ENCODE peak calls at places on chromosomes 2 and 18, in seven cellular contexts. One of them, this sample, is unnamed.

GRCh38 chr2:63663013-63663864 is 74.5 kb downstream of the MDH1 start:
- DNase-seq in heart left ventricle: no peak
- DNase-seq in K562: no peak
- DNase-seq in HCT116: no peak
- DNase-seq in CD4-positive, alpha-beta T cell: no peak
- DNase-seq in tibial artery: no peak
- DNase-seq in A549: no peak
- DNase-seq in this sample: no peak

GRCh38 chr2:21067863-21068537 is 24.1 kb upstream of the APOB start:
- DNase-seq in heart left ventricle: no peak
- DNase-seq in K562: no peak
- DNase-seq in HCT116: no peak
- DNase-seq in CD4-positive, alpha-beta T cell: no peak
- DNase-seq in tibial artery: no peak
- DNase-seq in A549: no peak
- DNase-seq in this sample: no peak

GRCh38 chr2:101698419-101699190 is 1.1 kb downstream of the MAP4K4 start:
- DNase-seq in heart left ventricle: peak
- DNase-seq in K562: peak
- DNase-seq in HCT116: peak
- DNase-seq in CD4-positive, alpha-beta T cell: no peak
- DNase-seq in tibial artery: no peak
- DNase-seq in A549: peak
- DNase-seq in this sample: no peak

GRCh38 chr2:219419331-219420197 is 1.4 kb downstream of the DES start:
- DNase-seq in heart left ventricle: peak
- DNase-seq in K562: peak
- DNase-seq in HCT116: no peak
- DNase-seq in CD4-positive, alpha-beta T cell: no peak
- DNase-seq in tibial artery: no peak
- DNase-seq in A549: no peak
- DNase-seq in this sample: no peak

GRCh38 chr2:43273477-43273876 is 47.1 kb upstream of the ZFP36L2 start:
- DNase-seq in heart left ventricle: no peak
- DNase-seq in K562: no peak
- DNase-seq in HCT116: no peak
- DNase-seq in CD4-positive, alpha-beta T cell: no peak
- DNase-seq in tibial artery: peak
- DNase-seq in A549: no peak
- DNase-seq in this sample: no peak

GRCh38 chr2:241011751-241012510 is 13.5 kb downstream of the SNED1 start:
- DNase-seq in heart left ventricle: no peak
- DNase-seq in K562: no peak
- DNase-seq in HCT116: no peak
- DNase-seq in CD4-positive, alpha-beta T cell: no peak
- DNase-seq in tibial artery: no peak
- DNase-seq in A549: no peak
- DNase-seq in this sample: no peak

GRCh38 chr18:8556424-8556823 is 52.8 kb upstream of the RAB12 start:
- DNase-seq in heart left ventricle: no peak
- DNase-seq in K562: no peak
- DNase-seq in HCT116: no peak
- DNase-seq in CD4-positive, alpha-beta T cell: no peak
- DNase-seq in tibial artery: no peak
- DNase-seq in A549: no peak
- DNase-seq in this sample: no peak

GRCh38 chr2:170843656-170844055 is 27.0 kb downstream of the GAD1 start:
- DNase-seq in heart left ventricle: no peak
- DNase-seq in K562: no peak
- DNase-seq in HCT116: peak
- DNase-seq in CD4-positive, alpha-beta T cell: no peak
- DNase-seq in tibial artery: no peak
- DNase-seq in A549: no peak
- DNase-seq in this sample: peak

GRCh38 chr2:30446602-30447148 is 371 bp upstream of the LCLAT1 start:
- DNase-seq in heart left ventricle: no peak
- DNase-seq in K562: peak
- DNase-seq in HCT116: no peak
- DNase-seq in CD4-positive, alpha-beta T cell: no peak
- DNase-seq in tibial artery: no peak
- DNase-seq in A549: no peak
- DNase-seq in this sample: no peak

GRCh38 chr2:98912221-98912851 is 23.7 kb downstream of the CRACDL start:
- DNase-seq in heart left ventricle: peak
- DNase-seq in K562: no peak
- DNase-seq in HCT116: peak
- DNase-seq in CD4-positive, alpha-beta T cell: no peak
- DNase-seq in tibial artery: no peak
- DNase-seq in A549: peak
- DNase-seq in this sample: peak

GRCh38 chr2:134934641-134935040 is 16.0 kb downstream of the CCNT2 start:
- DNase-seq in heart left ventricle: no peak
- DNase-seq in K562: no peak
- DNase-seq in HCT116: no peak
- DNase-seq in CD4-positive, alpha-beta T cell: no peak
- DNase-seq in tibial artery: no peak
- DNase-seq in A549: no peak
- DNase-seq in this sample: no peak

GRCh38 chr2:200300650-200301314 is 5.7 kb upstream of the SPATS2L start:
- DNase-seq in heart left ventricle: no peak
- DNase-seq in K562: peak
- DNase-seq in HCT116: peak
- DNase-seq in CD4-positive, alpha-beta T cell: no peak
- DNase-seq in tibial artery: no peak
- DNase-seq in A549: peak
- DNase-seq in this sample: peak

GRCh38 chr2:172179045-172179742 is 76.5 kb upstream of the DLX2 start:
- DNase-seq in heart left ventricle: no peak
- DNase-seq in K562: no peak
- DNase-seq in HCT116: no peak
- DNase-seq in CD4-positive, alpha-beta T cell: no peak
- DNase-seq in tibial artery: no peak
- DNase-seq in A549: no peak
- DNase-seq in this sample: peak

GRCh38 chr2:230877737-230878598 is 13.2 kb downstream of the ITM2C start:
- DNase-seq in heart left ventricle: no peak
- DNase-seq in K562: no peak
- DNase-seq in HCT116: no peak
- DNase-seq in CD4-positive, alpha-beta T cell: no peak
- DNase-seq in tibial artery: peak
- DNase-seq in A549: no peak
- DNase-seq in this sample: no peak

GRCh38 chr2:25743132-25743830 is 69.9 kb upstream of the DTNB start:
- DNase-seq in heart left ventricle: no peak
- DNase-seq in K562: no peak
- DNase-seq in HCT116: no peak
- DNase-seq in CD4-positive, alpha-beta T cell: no peak
- DNase-seq in tibial artery: no peak
- DNase-seq in A549: no peak
- DNase-seq in this sample: no peak

GRCh38 chr18:79747156-79747845 is 50.4 kb upstream of the KCNG2 start:
- DNase-seq in heart left ventricle: no peak
- DNase-seq in K562: no peak
- DNase-seq in HCT116: no peak
- DNase-seq in CD4-positive, alpha-beta T cell: no peak
- DNase-seq in tibial artery: no peak
- DNase-seq in A549: no peak
- DNase-seq in this sample: no peak

GRCh38 chr2:107984667-107985066 is 1.7 kb upstream of the SLC5A7 start:
- DNase-seq in heart left ventricle: no peak
- DNase-seq in K562: no peak
- DNase-seq in HCT116: no peak
- DNase-seq in CD4-positive, alpha-beta T cell: no peak
- DNase-seq in tibial artery: no peak
- DNase-seq in A549: no peak
- DNase-seq in this sample: no peak

GRCh38 chr2:37713258-37713700 is 41.8 kb upstream of the CDC42EP3 start:
- DNase-seq in heart left ventricle: no peak
- DNase-seq in K562: peak
- DNase-seq in HCT116: no peak
- DNase-seq in CD4-positive, alpha-beta T cell: no peak
- DNase-seq in tibial artery: no peak
- DNase-seq in A549: no peak
- DNase-seq in this sample: no peak

GRCh38 chr2:208326016-208326415 is 60.0 kb downstream of the PIKFYVE start:
- DNase-seq in heart left ventricle: no peak
- DNase-seq in K562: no peak
- DNase-seq in HCT116: no peak
- DNase-seq in CD4-positive, alpha-beta T cell: no peak
- DNase-seq in tibial artery: no peak
- DNase-seq in A549: no peak
- DNase-seq in this sample: no peak

GRCh38 chr2:170362895-170363582 is 185.1 kb downstream of the MYO3B start:
- DNase-seq in heart left ventricle: no peak
- DNase-seq in K562: peak
- DNase-seq in HCT116: no peak
- DNase-seq in CD4-positive, alpha-beta T cell: no peak
- DNase-seq in tibial artery: no peak
- DNase-seq in A549: no peak
- DNase-seq in this sample: no peak

GRCh38 chr18:49162226-49162848 is 211.6 kb upstream of the SMAD7 start:
- DNase-seq in heart left ventricle: no peak
- DNase-seq in K562: no peak
- DNase-seq in HCT116: no peak
- DNase-seq in CD4-positive, alpha-beta T cell: no peak
- DNase-seq in tibial artery: no peak
- DNase-seq in A549: no peak
- DNase-seq in this sample: no peak

GRCh38 chr2:24515841-24516240 is 24.8 kb downstream of the NCOA1 start:
- DNase-seq in heart left ventricle: no peak
- DNase-seq in K562: no peak
- DNase-seq in HCT116: no peak
- DNase-seq in CD4-positive, alpha-beta T cell: no peak
- DNase-seq in tibial artery: no peak
- DNase-seq in A549: no peak
- DNase-seq in this sample: no peak

GRCh38 chr18:3593904-3594759 is 144.2 kb downstream of the TGIF1 start:
- DNase-seq in heart left ventricle: peak
- DNase-seq in K562: peak
- DNase-seq in HCT116: peak
- DNase-seq in CD4-positive, alpha-beta T cell: peak
- DNase-seq in tibial artery: peak
- DNase-seq in A549: peak
- DNase-seq in this sample: peak

DNA sequence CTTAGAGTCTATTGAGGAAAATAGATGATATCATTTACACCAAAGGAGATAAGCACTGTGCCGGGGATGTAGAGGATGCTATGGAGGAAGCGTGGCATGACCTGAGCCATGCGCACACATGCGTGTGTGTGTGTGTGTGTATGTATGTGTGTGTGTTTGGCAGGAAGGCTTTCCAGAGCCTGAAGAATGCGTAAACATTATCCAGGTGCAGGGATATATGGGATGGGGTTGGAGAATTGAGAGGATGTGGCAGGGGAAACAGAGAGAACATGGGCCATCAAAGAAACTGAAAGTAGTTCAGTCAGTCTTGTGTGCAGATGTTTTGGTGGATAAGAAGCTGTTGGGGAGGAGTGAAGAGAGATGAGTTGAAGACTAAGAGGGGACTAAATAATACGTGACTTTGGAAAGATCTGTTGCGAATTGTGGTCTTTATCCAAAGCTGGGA is 9.3 kb upstream of the STAT1 start:
- DNase-seq in heart left ventricle: no peak
- DNase-seq in K562: peak
- DNase-seq in HCT116: no peak
- DNase-seq in CD4-positive, alpha-beta T cell: no peak
- DNase-seq in tibial artery: no peak
- DNase-seq in A549: no peak
- DNase-seq in this sample: no peak
- H3K27ac ChIP-seq in heart left ventricle: no peak
- H3K27ac ChIP-seq in K562: peak
- H3K27ac ChIP-seq in HCT116: no peak
- H3K27ac ChIP-seq in CD4-positive, alpha-beta T cell: peak
- H3K27ac ChIP-seq in tibial artery: no peak
- H3K27ac ChIP-seq in A549: peak
- H3K27ac ChIP-seq in this sample: no peak

DNA sequence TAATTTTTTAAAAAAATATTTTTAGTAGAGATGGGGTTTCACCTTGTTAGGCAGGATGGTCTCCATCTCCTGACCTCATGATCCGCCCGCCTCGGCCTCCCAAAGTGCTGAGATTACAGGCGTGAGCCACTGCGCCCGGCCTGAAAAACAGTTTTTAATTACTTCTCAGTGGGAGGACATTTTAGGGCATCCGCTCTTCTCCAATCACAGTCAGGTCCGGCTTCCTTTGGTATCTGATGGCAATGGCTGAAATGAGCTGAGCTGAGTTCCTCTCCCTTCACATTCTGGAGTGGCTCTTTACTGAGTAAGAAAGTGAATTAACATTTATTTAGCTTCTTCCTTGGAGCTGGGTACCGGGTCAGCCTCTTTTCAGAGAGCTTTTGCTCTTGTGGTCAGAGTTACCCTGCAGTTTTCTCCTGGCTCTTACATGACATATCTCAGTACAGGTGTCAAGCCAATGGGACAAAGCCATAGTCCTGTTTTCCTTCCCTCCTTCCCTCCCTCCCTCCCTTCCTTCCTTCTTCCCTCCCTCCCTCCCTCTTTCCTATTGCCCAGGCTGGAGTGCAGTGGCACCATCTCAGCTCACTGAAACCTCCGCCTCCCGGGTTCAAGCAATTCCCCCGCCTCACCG is 1.1 kb upstream of the TTC27 start:
- DNase-seq in heart left ventricle: no peak
- DNase-seq in K562: no peak
- DNase-seq in HCT116: no peak
- DNase-seq in CD4-positive, alpha-beta T cell: no peak
- DNase-seq in tibial artery: no peak
- DNase-seq in A549: no peak
- DNase-seq in this sample: no peak
- H3K27ac ChIP-seq in heart left ventricle: no peak
- H3K27ac ChIP-seq in K562: no peak
- H3K27ac ChIP-seq in HCT116: no peak
- H3K27ac ChIP-seq in CD4-positive, alpha-beta T cell: no peak
- H3K27ac ChIP-seq in tibial artery: peak
- H3K27ac ChIP-seq in A549: no peak
- H3K27ac ChIP-seq in this sample: no peak

DNA sequence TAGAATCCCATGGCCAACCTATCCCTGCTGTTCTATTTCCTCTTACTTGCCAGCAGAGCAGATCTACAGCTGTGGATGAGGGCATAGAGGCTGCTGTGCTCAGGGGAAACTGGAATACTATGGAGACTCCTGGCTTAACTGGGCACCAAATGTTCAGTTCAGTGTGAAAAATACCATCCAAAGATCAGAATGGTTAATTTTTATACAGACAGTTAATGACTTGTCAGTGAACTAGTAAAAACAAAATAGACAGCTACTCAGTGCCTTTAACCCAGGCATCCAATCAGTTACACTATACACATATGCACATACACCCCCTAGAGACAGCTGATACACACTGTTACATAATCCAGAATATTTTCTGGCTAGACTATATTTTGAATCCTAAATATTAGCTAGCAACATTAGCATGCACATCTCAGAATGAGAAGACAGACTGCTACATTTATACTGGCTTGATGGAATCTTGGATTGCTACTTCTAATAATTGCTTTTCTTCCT is 59.1 kb upstream of the WIPF1 start:
- DNase-seq in heart left ventricle: no peak
- DNase-seq in K562: no peak
- DNase-seq in HCT116: no peak
- DNase-seq in CD4-positive, alpha-beta T cell: no peak
- DNase-seq in tibial artery: no peak
- DNase-seq in A549: no peak
- DNase-seq in this sample: no peak
- H3K27ac ChIP-seq in heart left ventricle: no peak
- H3K27ac ChIP-seq in K562: no peak
- H3K27ac ChIP-seq in HCT116: no peak
- H3K27ac ChIP-seq in CD4-positive, alpha-beta T cell: no peak
- H3K27ac ChIP-seq in tibial artery: peak
- H3K27ac ChIP-seq in A549: no peak
- H3K27ac ChIP-seq in this sample: no peak

GRCh38 chr2:70340075-70340474 is 38.2 kb upstream of the FAM136A start:
- DNase-seq in heart left ventricle: no peak
- DNase-seq in K562: no peak
- DNase-seq in HCT116: no peak
- DNase-seq in CD4-positive, alpha-beta T cell: no peak
- DNase-seq in tibial artery: no peak
- DNase-seq in A549: no peak
- DNase-seq in this sample: no peak
- H3K27ac ChIP-seq in heart left ventricle: no peak
- H3K27ac ChIP-seq in K562: no peak
- H3K27ac ChIP-seq in HCT116: no peak
- H3K27ac ChIP-seq in CD4-positive, alpha-beta T cell: no peak
- H3K27ac ChIP-seq in tibial artery: no peak
- H3K27ac ChIP-seq in A549: no peak
- H3K27ac ChIP-seq in this sample: peak

This sample was measured in epithelial cell of prostate.